ENCODE peak calls at places on chromosomes 6 and 20, in ten cellular contexts. Z is nucleus accumbens; K is natural killer cell; O is HT-29; F is SW480; M is cardiac muscle cell; U is NT2/D1; N is stimulated activated CD8-positive, alpha-beta memory T cell treated with anti-CD3 and anti-CD28 coated beads, Interleukin-7, amount 100 ng/mL, for 24 hours; J is mesenchymal stem cell; Q is non-pigmented ciliary epithelial cell. B is an unnamed sample.

GRCh38 chr6:111038534-111039252 is 48.6 kb upstream of the SLC16A10 start:
- DNase-seq in F (no peak), U (no peak), J (no peak), M (no peak), Q (no peak), O (no peak), Z (no peak), K (no peak), N (no peak), B (no peak)

GRCh38 chr6:33383427-33384185 is 8.0 kb upstream of the KIFC1 start:
- DNase-seq in U (no peak), F (no peak), K (no peak), M (no peak), Z (no peak), O (no peak), Q (no peak), J (no peak), N (no peak), B (no peak)

GRCh38 chr6:151043944-151044343 is 178.4 kb downstream of the MTHFD1L start:
- DNase-seq in O (no peak), K (no peak), J (no peak), Z (no peak), U (no peak), M (no peak), N (no peak), F (no peak), Q (no peak), B (no peak)

GRCh38 chr6:124056884-124057283 is 253.2 kb downstream of the NKAIN2 start:
- DNase-seq in O (no peak), Q (no peak), U (no peak), J (no peak), Z (no peak), M (no peak), N (no peak), K (no peak), F (no peak), B (no peak)

GRCh38 chr20:48745330-48745729 is 82.5 kb downstream of the PREX1 start:
- DNase-seq in M (no peak), Z (no peak), N (no peak), U (no peak), Q (no peak), J (no peak), K (no peak), F (no peak), O (no peak), B (no peak)

GRCh38 chr6:50791900-50792508 is 26.7 kb upstream of the TFAP2B start:
- DNase-seq in J (peak), M (peak), Q (peak), N (no peak), U (peak), K (no peak), O (peak), F (peak), Z (no peak), B (no peak)

GRCh38 chr6:150006961-150007464 is 18.3 kb downstream of the RAET1L start:
- DNase-seq in Q (no peak), J (peak), K (no peak), M (peak), U (no peak), O (peak), F (peak), N (no peak), Z (no peak), B (no peak)

GRCh38 chr20:25272223-25273000 is 24.5 kb downstream of the PYGB start:
- DNase-seq in M (no peak), O (no peak), F (no peak), Q (no peak), N (no peak), K (peak), U (no peak), J (no peak), Z (no peak), B (peak)

GRCh38 chr6:110543106-110543505 is 66.7 kb upstream of the SLC22A16 start:
- DNase-seq in U (no peak), O (peak), M (no peak), N (no peak), Z (peak), Q (no peak), J (no peak), F (no peak), K (no peak), B (no peak)

GRCh38 chr6:31691564-31692108 is 10.8 kb upstream of the LY6G5C start:
- DNase-seq in M (no peak), F (no peak), U (no peak), K (no peak), Z (no peak), J (no peak), Q (no peak), O (no peak), N (no peak), B (no peak)

GRCh38 chr20:4326194-4327065 is 311.1 kb upstream of the RNF24 start:
- DNase-seq in K (no peak), Z (no peak), N (no peak), O (no peak), Q (no peak), J (no peak), M (no peak), U (no peak), F (peak), B (no peak)

GRCh38 chr20:21100590-21101452 is 5.3 kb downstream of the LINC00237 start:
- DNase-seq in N (no peak), Z (no peak), M (no peak), J (peak), U (peak), Q (no peak), F (peak), K (no peak), O (no peak), B (no peak)

GRCh38 chr20:8095648-8096572 is 36.2 kb upstream of the PLCB1 start:
- DNase-seq in J (peak), M (no peak), O (no peak), K (no peak), Q (no peak), F (no peak), N (no peak), Z (no peak), U (no peak), B (no peak)

GRCh38 chr6:125310994-125311649 is 9.4 kb upstream of the HDDC2 start:
- DNase-seq in J (peak), M (peak), K (no peak), Q (no peak), O (peak), Z (no peak), N (no peak), F (peak), U (peak), B (no peak)

GRCh38 chr20:24580006-24580405 is 110.6 kb downstream of the SYNDIG1 start:
- DNase-seq in F (no peak), N (no peak), J (no peak), M (no peak), U (no peak), Q (no peak), Z (no peak), K (no peak), O (no peak), B (no peak)

B was measured in gastrocnemius medialis.